ENCODE peak calls at places on chromosomes 2 and 18, in four cellular contexts. I, F, T and B are unnamed samples.

GRCh38 chr2:67645280-67646255 is 248.4 kb downstream of the ETAA1 start:
- DNase-seq in I (no peak), F (no peak), T (no peak), B (no peak)

GRCh38 chr18:75538727-75539126 is 111.2 kb upstream of the SMIM21 start:
- DNase-seq in I (no peak), F (no peak), T (no peak), B (no peak)

GRCh38 chr2:36659872-36660312 is 36.6 kb upstream of the VIT start:
- DNase-seq in I (no peak), F (no peak), T (no peak), B (no peak)

GRCh38 chr2:133777607-133778006 is 209.3 kb upstream of the NCKAP5 start:
- DNase-seq in I (no peak), F (no peak), T (no peak), B (no peak)

GRCh38 chr18:9095297-9096012 is 7.0 kb upstream of the NDUFV2 start:
- DNase-seq in I (no peak), F (no peak), T (peak; percentile 34), B (peak; percentile 60)

GRCh38 chr2:496729-497128 is 180.5 kb downstream of the TMEM18 start:
- DNase-seq in I (no peak), F (no peak), T (no peak), B (no peak)

GRCh38 chr18:61743775-61744531 is 148.9 kb downstream of the RNF152 start:
- DNase-seq in I (no peak), F (no peak), T (no peak), B (no peak)

GRCh38 chr2:228853151-228853550 is 417.9 kb downstream of the PID1 start:
- DNase-seq in I (no peak), F (no peak), T (no peak), B (no peak)

GRCh38 chr2:26462511-26463251 is 15.2 kb downstream of the OTOF start:
- DNase-seq in I (peak; percentile 70), F (no peak), T (no peak), B (no peak)

GRCh38 chr2:191319181-191319580 is 74.0 kb downstream of the MYO1B start:
- DNase-seq in I (no peak), F (no peak), T (no peak), B (no peak)

GRCh38 chr2:112803691-112804521 is 19.6 kb upstream of the IL1A start:
- DNase-seq in I (no peak), F (no peak), T (no peak), B (no peak)

GRCh38 chr2:46029332-46029811 is 267.8 kb upstream of the EPAS1 start:
- DNase-seq in I (no peak), F (no peak), T (no peak), B (no peak)

GRCh38 chr2:66481100-66481549 is 46.2 kb downstream of the MEIS1 start:
- DNase-seq in I (no peak), F (no peak), T (no peak), B (no peak)

GRCh38 chr2:40363631-40364030 is 88.3 kb downstream of the SLC8A1 start:
- DNase-seq in I (no peak), F (no peak), T (no peak), B (no peak)

GRCh38 chr2:20596973-20597867 is 53.7 kb downstream of the HS1BP3 start:
- DNase-seq in I (no peak), F (peak; percentile 34), T (no peak), B (no peak)

GRCh38 chr18:6561029-6561861 is 146.5 kb upstream of the L3MBTL4 start:
- DNase-seq in I (no peak), F (peak; percentile 26), T (no peak), B (no peak)

GRCh38 chr18:22309191-22309590 is 108.5 kb downstream of the CTAGE1 start:
- DNase-seq in I (no peak), F (no peak), T (no peak), B (no peak)

GRCh38 chr2:119486886-119487285 is 37.4 kb downstream of the SCTR start:
- DNase-seq in I (no peak), F (no peak), T (no peak), B (no peak)

GRCh38 chr2:3574155-3574554 is 905 bp upstream of the RPS7 start:
- DNase-seq in I (no peak), F (no peak), T (no peak), B (no peak)

GRCh38 chr2:205627085-205627484 is 55.2 kb upstream of the NRP2 start:
- DNase-seq in I (no peak), F (no peak), T (no peak), B (no peak)

GRCh38 chr2:160557903-160558302 is 64.3 kb upstream of the RBMS1 start:
- DNase-seq in I (no peak), F (no peak), T (no peak), B (no peak)

GRCh38 chr18:10659000-10659399 is 133.2 kb downstream of the NAPG start:
- DNase-seq in I (no peak), F (no peak), T (no peak), B (no peak)

GRCh38 chr18:62979172-62979571 is 263.8 kb downstream of the PHLPP1 start:
- DNase-seq in I (no peak), F (peak; percentile 48), T (no peak), B (no peak)

GRCh38 chr2:88656690-88657089 is 29.4 kb upstream of the EIF2AK3 start:
- DNase-seq in I (no peak), F (no peak), T (no peak), B (no peak)

GRCh38 chr2:130776550-130776949 is 21.2 kb downstream of the AMER3 start:
- DNase-seq in I (no peak), F (no peak), T (no peak), B (no peak)

GRCh38 chr2:151774506-151774905 is 40.2 kb upstream of the NEB start:
- DNase-seq in I (no peak), F (no peak), T (no peak), B (no peak)

GRCh38 chr2:168233726-168234406 is 13.5 kb downstream of the STK39 start:
- DNase-seq in I (no peak), F (no peak), T (no peak), B (no peak)

GRCh38 chr2:109126501-109126860 is 2.5 kb upstream of the SH3RF3 start:
- DNase-seq in I (no peak), F (no peak), T (no peak), B (no peak)

GRCh38 chr2:104867351-104868080 is 13.6 kb downstream of the POU3F3 start:
- DNase-seq in I (no peak), F (no peak), T (no peak), B (no peak)

GRCh38 chr2:64987963-64988419 is 1.2 kb upstream of the SLC1A4 start:
- DNase-seq in I (no peak), F (no peak), T (no peak), B (no peak)

GRCh38 chr2:120346667-120347358 is 877 bp downstream of the INHBB start:
- DNase-seq in I (no peak), F (no peak), T (no peak), B (no peak)

GRCh38 chr18:45441110-45441842 is 174.0 kb upstream of the SLC14A2 start:
- DNase-seq in I (no peak), F (no peak), T (no peak), B (no peak)